ENCODE peak calls at places on chromosomes 7 and 10, in five cellular contexts. Z is esophagus squamous epithelium, L is upper lobe of left lung, S is gastrocnemius medialis, G is breast epithelium. E is an unnamed sample. For H3K36me3, the result is how much of the 10 kb centered on the place peaks cover.

GRCh38 chr7:125149151-125149550 is 219.5 kb upstream of the POT1 start:
- DNase-seq in L (no peak), S (no peak), Z (no peak), G (no peak), E (no peak)

GRCh38 chr7:46527360-46527759 is 606.3 kb upstream of the IGFBP3 start:
- DNase-seq in S (no peak), G (no peak), L (no peak), Z (no peak), E (no peak)

GRCh38 chr7:148962823-148963582 is 65.3 kb downstream of the PDIA4 start:
- DNase-seq in L (peak), G (peak), S (peak), Z (no peak), E (peak)

GRCh38 chr10:116538461-116538860 is 7.3 kb upstream of the PNLIP start:
- DNase-seq in S (no peak), Z (no peak), G (no peak), L (no peak), E (no peak)

GRCh38 chr7:29723599-29723998 is 82.7 kb upstream of the WIPF3 start:
- DNase-seq in S (no peak), G (no peak), L (no peak), Z (no peak), E (no peak)

GRCh38 chr7:5703572-5704533 is 77.6 kb downstream of the RNF216 start:
- DNase-seq in L (no peak), S (no peak), G (no peak), Z (no peak), E (no peak)

GRCh38 chr10:117967149-117967548 is 79.6 kb downstream of the RAB11FIP2 start:
- DNase-seq in Z (no peak), G (no peak), L (no peak), S (no peak), E (no peak)

GRCh38 chr7:106345421-106346166 is 60.8 kb upstream of the NAMPT start:
- DNase-seq in L (no peak), Z (no peak), G (no peak), S (no peak), E (no peak)

GRCh38 chr7:108000875-108001758 is 1.8 kb downstream of the LAMB1 start:
- DNase-seq in G (no peak), S (no peak), Z (no peak), L (no peak), E (peak)

GRCh38 chr7:155846936-155847335 is 34.7 kb upstream of the SHH start:
- DNase-seq in S (no peak), L (no peak), G (no peak), Z (no peak), E (no peak)

GRCh38 chr7:30921540-30921930 is 9.9 kb downstream of the AQP1 start:
- DNase-seq in Z (no peak), G (no peak), S (no peak), L (peak), E (no peak)

GRCh38 chr10:129740532-129741279 is 223.4 kb downstream of the EBF3 start:
- DNase-seq in Z (no peak), S (no peak), L (no peak), G (no peak), E (no peak)

GRCh38 chr7:47906883-47907282 is 41.4 kb downstream of the PKD1L1 start:
- DNase-seq in L (no peak), G (no peak), S (no peak), Z (no peak), E (no peak)

GRCh38 chr7:131057524-131058065 is 270.1 kb upstream of the MKLN1 start:
- DNase-seq in S (no peak), G (no peak), Z (no peak), L (peak), E (no peak)

GRCh38 chr7:135717686-135718085 is 10.3 kb downstream of the SLC13A4 start:
- DNase-seq in Z (no peak), L (no peak), S (no peak), G (no peak), E (no peak)

GRCh38 chr7:51327287-51327717 is 10.7 kb upstream of the COBL start:
- DNase-seq in S (no peak), Z (no peak), L (no peak), G (no peak), E (no peak)

GRCh38 chr7:33946094-33946699 is 40.9 kb downstream of the BMPER start:
- DNase-seq in G (no peak), S (no peak), Z (no peak), L (no peak), E (no peak)

GRCh38 chr7:20581956-20582355 is 33.5 kb upstream of the ABCB5 start:
- DNase-seq in Z (no peak), L (no peak), S (no peak), G (no peak), E (no peak)

GRCh38 chr10:132754071-132754470 is 31.9 kb downstream of the NKX6-2 start:
- DNase-seq in G (no peak), L (no peak), Z (no peak), S (no peak), E (no peak)

GRCh38 chr7:129258649-129259389 is 34.0 kb downstream of the AHCYL2 start:
- DNase-seq in S (no peak), G (no peak), L (no peak), Z (no peak), E (no peak)

GRCh38 chr7:123599766-123600165 is 1.9 kb upstream of the ASB15 start:
- DNase-seq in S (no peak), G (no peak), L (no peak), Z (no peak), E (no peak)

GRCh38 chr7:131443496-131443895 is 112.9 kb downstream of the PODXL start:
- DNase-seq in L (no peak), S (peak), G (no peak), Z (no peak), E (no peak)

GRCh38 chr7:121544726-121545125 is 148.6 kb upstream of the FAM3C start:
- DNase-seq in Z (no peak), L (no peak), G (peak), S (no peak), E (no peak)

DNA sequence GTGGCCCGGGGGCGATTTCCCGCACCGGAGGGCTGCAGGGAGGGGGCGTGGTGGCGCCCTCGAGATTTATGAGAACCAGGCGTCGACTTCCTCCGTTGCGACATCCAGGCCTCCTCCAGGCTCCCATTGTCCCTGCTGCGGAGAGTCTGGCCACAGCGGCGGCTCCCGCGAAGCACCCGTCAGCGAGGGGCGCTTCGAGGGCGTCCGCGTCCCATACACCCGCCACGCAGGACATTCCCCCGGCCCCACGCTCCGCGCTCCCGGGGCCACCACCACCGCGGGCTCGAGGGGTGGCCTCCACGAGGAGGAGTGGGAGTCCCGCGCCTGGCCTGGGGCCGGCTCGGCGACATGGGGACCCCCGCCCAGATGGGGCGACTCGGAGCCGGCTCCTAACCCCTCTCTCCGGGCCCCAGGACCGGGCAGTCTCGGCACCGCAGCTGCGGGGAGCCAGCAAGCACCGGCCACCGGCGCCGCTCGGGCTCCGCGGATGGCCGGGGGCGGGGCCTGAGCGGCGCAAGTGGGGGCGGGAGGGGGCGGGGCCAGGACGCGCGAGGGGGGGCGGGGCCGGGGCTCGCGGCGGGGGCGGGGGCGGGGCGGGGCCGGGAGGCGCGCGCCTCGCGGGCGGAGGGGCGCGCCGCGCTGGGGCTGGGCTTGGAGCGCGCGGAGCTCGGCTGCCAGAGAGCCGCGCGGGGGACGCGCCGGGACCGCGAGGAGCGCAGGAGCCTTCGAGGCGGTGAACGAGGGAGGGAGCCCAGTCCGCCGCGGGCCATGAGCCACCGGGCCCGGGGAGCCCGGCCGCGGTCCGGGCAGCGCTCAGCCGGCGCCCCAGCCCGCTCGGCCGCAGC is at the start of gene SH2B2:
- DNase-seq in S (peak), L (peak), G (peak), Z (no peak), E (peak)
- TF ChIP-seq POLR2A in S (peak), L (peak), G (peak), Z (no peak), E (peak)

DNA sequence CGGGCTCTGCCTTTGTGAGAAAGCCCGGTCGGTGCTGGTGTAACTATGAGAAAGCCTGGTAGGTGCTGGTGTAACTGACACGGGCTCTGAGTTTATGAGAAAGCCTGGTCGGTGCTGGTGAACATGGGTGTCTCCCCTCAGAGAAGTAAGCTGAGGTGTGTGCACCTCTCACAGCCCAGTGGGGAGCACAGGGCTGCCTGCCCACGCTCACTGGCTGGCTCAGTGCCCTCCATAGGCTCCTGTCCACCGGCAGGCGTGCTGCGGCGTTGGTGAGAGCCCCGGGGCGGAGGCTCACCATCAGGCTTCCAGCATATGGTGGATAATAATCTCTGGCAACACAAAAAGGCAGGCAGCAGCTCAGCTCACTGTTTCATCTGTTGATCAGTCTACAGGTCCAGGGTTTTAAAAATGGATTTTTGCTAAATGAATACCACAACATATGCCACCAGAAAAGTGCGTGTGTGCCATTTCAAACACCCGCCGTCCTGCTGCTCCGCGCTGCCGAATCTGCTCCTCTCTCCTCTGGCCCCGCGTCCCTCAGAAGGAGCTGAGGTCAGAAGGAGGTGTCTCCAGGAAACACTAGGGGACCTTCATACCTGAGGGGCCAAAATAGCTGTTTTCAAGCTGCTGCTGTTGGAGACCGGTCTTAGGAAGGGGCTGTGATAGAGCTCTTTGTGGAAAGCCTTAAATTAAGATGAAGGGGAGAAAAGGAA is 365.7 kb downstream of the DNAJB6 start:
- DNase-seq in G (no peak), S (no peak), Z (no peak), L (peak), E (no peak)
- H3K36me3 ChIP-seq in G (under half), S (under half), Z (under half), L (under half), E (under half)

GRCh38 chr10:46077616-46078268 is 31.7 kb upstream of the MSMB start:
- DNase-seq in Z (no peak), L (no peak), S (no peak), G (no peak), E (no peak)

GRCh38 chr10:46075869-46076268 is 29.8 kb upstream of the MSMB start:
- DNase-seq in G (no peak), S (no peak), L (no peak), Z (no peak), E (no peak)

GRCh38 chr10:46077141-46077554 is 31.1 kb upstream of the MSMB start:
- DNase-seq in S (no peak), L (no peak), Z (no peak), G (no peak), E (no peak)

GRCh38 chr10:46073564-46073963 is 27.5 kb upstream of the MSMB start:
- DNase-seq in L (no peak), G (no peak), Z (no peak), S (no peak), E (no peak)

GRCh38 chr10:46074547-46074946 is 28.5 kb upstream of the MSMB start:
- DNase-seq in S (no peak), Z (no peak), G (no peak), L (no peak), E (no peak)
- H3K4me3 ChIP-seq in S (no peak), Z (no peak), G (no peak), L (no peak), E (no peak)

GRCh38 chr7:139563856-139564255 is 40.4 kb downstream of the CLEC2L start:
- DNase-seq in G (no peak), S (no peak), L (no peak), Z (no peak), E (no peak)

GRCh38 chr7:139560199-139560598 is 36.7 kb downstream of the CLEC2L start:
- DNase-seq in Z (no peak), L (no peak), S (no peak), G (no peak), E (no peak)

GRCh38 chr7:139560678-139561077 is 37.2 kb downstream of the CLEC2L start:
- DNase-seq in S (no peak), G (no peak), L (no peak), Z (no peak), E (no peak)

GRCh38 chr7:139562972-139563565 is 39.6 kb downstream of the CLEC2L start:
- DNase-seq in S (no peak), L (no peak), Z (no peak), G (no peak), E (no peak)

DNA sequence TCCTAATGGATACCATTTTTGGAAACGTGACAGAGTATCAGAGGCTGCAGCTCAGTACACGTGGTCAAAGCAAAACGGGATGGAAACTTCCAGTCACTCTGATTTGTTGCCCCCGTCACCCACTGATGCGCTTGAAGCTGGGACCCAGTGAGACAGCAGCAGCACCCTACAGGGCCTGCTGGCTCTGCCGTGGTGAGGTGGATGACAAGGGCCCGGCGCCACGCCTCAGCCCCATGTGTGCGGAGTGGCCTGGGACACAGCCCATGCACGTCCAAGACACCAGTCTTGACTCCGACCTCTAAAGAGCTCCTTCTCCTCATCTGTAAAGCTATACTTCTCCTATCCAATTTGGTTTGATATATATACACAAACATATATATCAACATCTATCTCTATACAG is 39.0 kb downstream of the CLEC2L start:
- DNase-seq in L (no peak), G (no peak), Z (no peak), S (no peak), E (no peak)
- TF ChIP-seq POLR2A in L (no peak), G (no peak), Z (no peak), S (no peak), E (no peak)

DNA sequence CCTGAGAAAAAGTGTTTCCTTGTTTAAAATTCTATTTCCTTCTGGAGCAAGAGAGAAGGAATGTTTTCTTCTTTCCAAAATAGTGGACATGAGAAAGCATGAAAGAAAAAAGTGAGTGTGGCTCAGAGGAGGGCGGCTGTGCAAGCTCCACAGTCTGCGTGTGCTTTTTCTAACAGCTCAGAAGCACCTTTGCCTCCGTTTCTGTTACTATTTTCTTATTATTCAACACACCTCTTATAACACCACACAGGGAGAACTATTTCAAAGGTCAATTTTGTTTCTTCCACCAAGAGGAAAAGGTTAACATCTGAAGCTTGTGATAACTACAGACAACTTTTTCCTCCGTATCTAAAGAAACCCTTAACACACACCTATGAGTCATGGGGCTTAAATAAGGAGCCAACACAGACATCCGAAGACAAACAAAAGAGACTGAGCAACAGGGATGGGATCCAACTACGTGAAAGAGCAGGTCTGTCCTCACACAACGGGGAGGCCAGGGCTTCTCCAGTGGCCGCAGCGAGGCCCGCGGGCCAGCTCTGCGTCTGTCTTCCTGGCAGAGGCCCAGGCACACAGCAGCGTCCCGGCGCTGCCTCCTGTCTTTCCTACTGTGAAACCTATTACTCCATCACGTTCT is 36.2 kb upstream of the NCAPG2 start:
- DNase-seq in G (no peak), Z (no peak), L (no peak), S (no peak), E (peak)
- H3K36me3 ChIP-seq in G (under half), Z (half or more), L (half or more), S (half or more), E (under half)

GRCh38 chr7:116529250-116529649 is 4.4 kb downstream of the CAV1 start:
- DNase-seq in G (no peak), S (no peak), L (no peak), Z (no peak), E (no peak)
- H3K4me3 ChIP-seq in G (peak), S (peak), L (peak), Z (no peak), E (no peak)

GRCh38 chr10:13894412-13895093 is 307.8 kb downstream of the PRPF18 start:
- DNase-seq in L (no peak), Z (no peak), S (no peak), G (no peak), E (no peak)
- TF ChIP-seq POLR2A in L (no peak), Z (no peak), S (no peak), G (no peak), E (no peak)